ENCODE peak calls at places on chromosomes 7 and 10, in four cellular contexts. D is fibroblast of lung, W is MM.1S, C is prostate gland. R is an unnamed sample. For H3K9me3, the result is how much of the 10 kb centered on the place peaks cover.

GRCh38 chr7:24982917-24983316 is 2.9 kb upstream of the OSBPL3 start:
- DNase-seq in D (no peak), W (no peak), C (no peak), R (no peak)

GRCh38 chr10:36248314-36248981 is 606.4 kb upstream of the FZD8 start:
- DNase-seq in D (no peak), W (no peak), C (no peak), R (no peak)

GRCh38 chr7:22435720-22436119 is 64.3 kb downstream of the STEAP1B start:
- DNase-seq in D (no peak), W (no peak), C (no peak), R (no peak)

GRCh38 chr10:62113680-62114079 is 155.0 kb downstream of the RTKN2 start:
- DNase-seq in D (no peak), W (no peak), C (no peak), R (no peak)

GRCh38 chr10:74995806-74996205 is 115.7 kb upstream of the SAMD8 start:
- DNase-seq in D (no peak), W (no peak), C (no peak), R (no peak)

GRCh38 chr10:60849217-60849616 is 70.9 kb downstream of the CDK1 start:
- DNase-seq in D (no peak), W (no peak), C (no peak), R (no peak)

GRCh38 chr7:77895905-77896304 is 97.3 kb downstream of the PHTF2 start:
- DNase-seq in D (no peak), W (no peak), C (no peak), R (no peak)

GRCh38 chr7:135159359-135160087 is 11.0 kb downstream of the CYREN start:
- DNase-seq in D (no peak), W (peak), C (no peak), R (no peak)

GRCh38 chr7:101299511-101300464 is 21.8 kb downstream of the IFT22 start:
- DNase-seq in D (no peak), W (no peak), C (no peak), R (no peak)

GRCh38 chr7:106770191-106770590 is 94.9 kb upstream of the PIK3CG start:
- DNase-seq in D (peak), W (no peak), C (no peak), R (no peak)

GRCh38 chr7:127717502-127718125 is 65.6 kb downstream of the SND1 start:
- DNase-seq in D (no peak), W (no peak), C (no peak), R (no peak)

GRCh38 chr7:151684408-151685175 is 164.9 kb upstream of the RHEB start:
- DNase-seq in D (no peak), W (no peak), C (no peak), R (no peak)

GRCh38 chr10:127117125-127117524 is 79.3 kb downstream of the INSYN2A start:
- DNase-seq in D (peak), W (peak), C (peak), R (no peak)

GRCh38 chr10:4141471-4141870 is 356.5 kb upstream of the KLF6 start:
- DNase-seq in D (peak), W (peak), C (no peak), R (no peak)

GRCh38 chr10:108801220-108801619 is 1122.1 kb downstream of the XPNPEP1 start:
- DNase-seq in D (no peak), W (no peak), C (no peak), R (no peak)

GRCh38 chr10:108797573-108797972 is 1125.7 kb downstream of the XPNPEP1 start:
- DNase-seq in D (no peak), W (no peak), C (no peak), R (no peak)

GRCh38 chr10:108801775-108802516 is 1121.4 kb downstream of the XPNPEP1 start:
- DNase-seq in D (peak), W (no peak), C (no peak), R (no peak)
- H3K9me3 ChIP-seq in D (under half), W (under half), C (under half), R (under half)

DNA sequence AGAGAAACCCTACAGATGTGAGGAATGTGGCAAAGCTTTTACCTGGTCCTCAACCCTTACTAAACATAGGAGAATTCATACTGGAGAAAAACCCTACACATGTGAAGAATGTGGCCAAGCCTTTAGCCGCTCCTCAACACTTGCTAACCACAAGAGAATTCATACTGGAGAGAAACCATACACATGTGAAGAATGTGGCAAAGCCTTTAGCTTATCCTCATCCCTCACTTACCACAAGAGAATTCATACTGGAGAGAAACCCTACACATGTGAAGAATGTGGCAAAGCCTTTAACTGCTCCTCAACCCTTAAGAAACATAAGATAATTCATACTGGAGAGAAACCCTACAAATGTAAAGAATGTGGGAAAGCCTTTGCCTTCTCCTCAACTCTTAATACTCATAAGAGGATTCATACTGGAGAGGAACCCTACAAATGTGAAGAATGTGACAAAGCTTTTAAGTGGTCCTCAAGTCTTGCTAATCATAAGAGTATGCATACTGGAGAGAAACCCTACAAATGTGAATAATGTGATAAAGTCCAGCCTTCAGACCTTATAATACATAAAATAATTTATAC is 38.2 kb downstream of the ZNF679 start:
- DNase-seq in D (no peak), W (no peak), C (no peak), R (no peak)
- H3K9me3 ChIP-seq in D (under half), W (under half), C (under half), R (under half)

DNA sequence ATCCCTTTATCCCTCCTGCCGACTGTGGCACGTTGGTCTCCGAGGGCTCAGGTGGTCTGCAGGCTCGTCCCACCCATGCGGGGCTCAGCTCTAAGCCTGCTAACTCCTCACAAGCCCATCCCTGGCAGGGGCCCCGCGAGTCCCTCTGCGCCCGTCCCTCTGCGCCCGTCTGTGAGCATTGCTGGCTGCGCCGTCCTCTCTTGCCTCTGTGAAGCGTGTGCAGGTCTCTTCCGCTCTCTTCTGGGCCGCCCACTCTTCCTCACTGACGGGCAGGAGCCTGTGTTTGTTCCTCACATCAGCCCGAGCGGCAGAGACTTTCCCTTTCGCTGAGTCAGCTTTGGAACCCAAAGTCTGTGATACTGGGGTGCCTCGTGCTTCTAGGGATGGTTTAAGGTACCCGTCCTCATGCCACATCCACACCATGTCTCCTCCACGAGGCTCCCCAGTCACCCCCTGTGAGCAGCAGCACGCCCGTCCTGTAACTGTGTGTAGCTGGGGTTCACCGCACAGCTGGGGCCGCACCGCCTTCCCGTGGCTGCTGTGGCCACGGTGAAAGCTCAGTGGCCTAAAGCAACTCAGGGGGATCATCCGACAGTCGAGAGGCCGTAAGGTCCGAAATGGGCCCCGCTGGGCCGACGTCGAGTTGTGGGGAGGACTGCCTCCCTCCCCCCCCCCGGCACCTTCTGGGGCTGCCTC is 35.5 kb downstream of the ADGRA1 start:
- DNase-seq in D (no peak), W (no peak), C (no peak), R (peak)
- H3K9me3 ChIP-seq in D (under half), W (under half), C (under half), R (under half)

GRCh38 chr7:158023157-158023556 is 564.5 kb downstream of the PTPRN2 start:
- DNase-seq in D (no peak), W (no peak), C (no peak), R (no peak)

GRCh38 chr7:158023563-158024350 is 563.9 kb downstream of the PTPRN2 start:
- DNase-seq in D (no peak), W (peak), C (no peak), R (no peak)

GRCh38 chr7:158024881-158025280 is 562.7 kb downstream of the PTPRN2 start:
- DNase-seq in D (no peak), W (no peak), C (no peak), R (no peak)

GRCh38 chr7:158025651-158026600 is 561.7 kb downstream of the PTPRN2 start:
- DNase-seq in D (no peak), W (no peak), C (no peak), R (no peak)

DNA sequence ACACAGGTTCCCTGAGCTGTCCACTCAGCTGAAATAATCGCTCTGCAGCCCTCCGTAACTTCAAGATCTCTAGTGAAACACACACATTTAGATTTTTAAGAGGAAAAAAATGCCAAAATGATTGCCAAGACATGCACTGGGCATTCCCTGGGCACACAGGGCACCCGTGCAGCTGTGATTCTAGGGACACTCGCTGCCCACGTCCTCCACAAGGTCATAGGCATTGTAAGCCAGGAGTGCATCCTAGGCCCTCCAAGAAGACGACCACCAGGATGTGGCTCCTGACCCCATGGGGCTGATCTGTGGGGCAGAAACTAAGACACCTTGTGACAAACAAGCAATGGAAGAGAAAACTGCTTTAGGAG is 563.3 kb downstream of the PTPRN2 start:
- DNase-seq in D (no peak), W (no peak), C (no peak), R (no peak)
- H3K9me3 ChIP-seq in D (under half), W (under half), C (under half), R (under half)

GRCh38 chr7:64612452-64612851 is 49.6 kb upstream of the ZNF680 start:
- DNase-seq in D (no peak), W (no peak), C (no peak), R (no peak)
- H3K9me3 ChIP-seq in D (under half), W (under half), C (under half), R (under half)

GRCh38 chr10:71253981-71254818 is 41.8 kb downstream of the UNC5B start:
- DNase-seq in D (no peak), W (no peak), C (no peak), R (no peak)

GRCh38 chr10:71250842-71251241 is 38.5 kb downstream of the UNC5B start:
- DNase-seq in D (no peak), W (no peak), C (no peak), R (no peak)

GRCh38 chr10:71251319-71251718 is 38.9 kb downstream of the UNC5B start:
- DNase-seq in D (no peak), W (no peak), C (no peak), R (no peak)

GRCh38 chr10:71250405-71250804 is 38.0 kb downstream of the UNC5B start:
- DNase-seq in D (no peak), W (no peak), C (no peak), R (no peak)

GRCh38 chr10:71252195-71252594 is 39.8 kb downstream of the UNC5B start:
- DNase-seq in D (no peak), W (no peak), C (no peak), R (no peak)
- H3K9me3 ChIP-seq in D (under half), W (under half), C (under half), R (under half)

GRCh38 chr7:65609131-65609530 is 235.5 kb downstream of the ZNF92 start:
- DNase-seq in D (no peak), W (no peak), C (no peak), R (no peak)
- H3K9me3 ChIP-seq in D (under half), W (under half), C (under half), R (under half)

DNA sequence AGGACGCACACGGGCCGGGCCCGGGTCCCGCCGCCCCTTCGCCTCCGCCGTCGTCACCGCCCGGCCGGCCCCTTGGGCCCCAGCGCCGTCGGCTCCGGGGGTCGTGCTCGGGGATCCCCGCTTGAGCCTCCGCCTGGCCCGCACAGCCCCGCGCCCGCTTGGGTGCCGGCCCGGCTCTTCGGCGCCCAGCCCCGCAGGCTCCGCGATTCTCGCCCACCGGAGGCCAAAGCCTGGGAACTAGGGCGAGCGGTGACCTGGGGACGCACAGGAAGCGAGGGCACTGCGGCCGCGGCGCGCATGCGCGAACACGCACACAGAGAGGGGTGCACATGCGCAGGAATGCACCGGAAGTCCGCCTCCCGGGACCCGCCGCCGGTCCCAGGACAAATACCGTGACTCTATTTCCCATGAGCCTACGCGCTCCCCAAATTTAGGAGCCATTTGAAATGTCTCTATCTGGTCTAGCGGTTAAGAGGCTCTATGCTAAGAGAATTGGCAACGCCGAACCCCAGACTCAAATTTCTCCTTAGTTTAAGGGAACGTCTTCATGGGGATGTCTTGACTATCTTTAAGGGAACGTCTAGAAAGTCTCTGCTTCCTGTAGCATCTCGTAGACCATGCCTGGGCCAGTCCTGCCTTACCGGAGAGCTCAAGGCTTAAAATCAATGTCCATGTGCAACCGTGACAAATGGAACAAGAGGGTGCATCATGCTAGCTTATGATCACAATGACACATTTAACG is at the start of gene ZNF12:
- DNase-seq in D (peak), W (peak), C (peak), R (peak)
- H3K9me3 ChIP-seq in D (under half), W (under half), C (under half), R (under half)

R was measured in T-helper 17 cell.